ENCODE peak calls at places on chromosomes 2 and 18, in six cellular contexts. One of them, this sample, is unnamed.

GRCh38 chr2:128260239-128261138 is 58.2 kb downstream of the HS6ST1 start:
- DNase-seq in psoas muscle: peak
- DNase-seq in stimulated activated CD8-positive, alpha-beta memory T cell treated with anti-CD3 and anti-CD28 coated beads, Interleukin-12 subunit alpha, Interleukin-12 subunit beta, amount 100 ng/mL, for 4 hours: no peak
- DNase-seq in breast epithelium: peak
- DNase-seq in bronchial epithelial cell: peak
- DNase-seq in central memory CD4-positive, alpha-beta T cell: no peak
- DNase-seq in this sample: no peak

GRCh38 chr2:19488009-19488691 is 129.7 kb upstream of the OSR1 start:
- DNase-seq in stimulated activated CD8-positive, alpha-beta memory T cell treated with anti-CD3 and anti-CD28 coated beads, Interleukin-12 subunit alpha, Interleukin-12 subunit beta, amount 100 ng/mL, for 4 hours: no peak
- DNase-seq in breast epithelium: no peak
- DNase-seq in psoas muscle: no peak
- DNase-seq in bronchial epithelial cell: peak
- DNase-seq in central memory CD4-positive, alpha-beta T cell: no peak
- DNase-seq in this sample: no peak

GRCh38 chr2:37350917-37351316 is 6.5 kb downstream of the QPCT start:
- DNase-seq in psoas muscle: no peak
- DNase-seq in stimulated activated CD8-positive, alpha-beta memory T cell treated with anti-CD3 and anti-CD28 coated beads, Interleukin-12 subunit alpha, Interleukin-12 subunit beta, amount 100 ng/mL, for 4 hours: no peak
- DNase-seq in bronchial epithelial cell: no peak
- DNase-seq in central memory CD4-positive, alpha-beta T cell: no peak
- DNase-seq in breast epithelium: no peak
- DNase-seq in this sample: no peak

GRCh38 chr2:27683390-27684071 is 19.8 kb downstream of the SLC4A1AP start:
- DNase-seq in bronchial epithelial cell: peak
- DNase-seq in stimulated activated CD8-positive, alpha-beta memory T cell treated with anti-CD3 and anti-CD28 coated beads, Interleukin-12 subunit alpha, Interleukin-12 subunit beta, amount 100 ng/mL, for 4 hours: peak
- DNase-seq in breast epithelium: peak
- DNase-seq in psoas muscle: peak
- DNase-seq in central memory CD4-positive, alpha-beta T cell: peak
- DNase-seq in this sample: peak

GRCh38 chr2:84880645-84881521 is at the start of gene TRABD2A:
- DNase-seq in bronchial epithelial cell: no peak
- DNase-seq in central memory CD4-positive, alpha-beta T cell: peak
- DNase-seq in psoas muscle: peak
- DNase-seq in stimulated activated CD8-positive, alpha-beta memory T cell treated with anti-CD3 and anti-CD28 coated beads, Interleukin-12 subunit alpha, Interleukin-12 subunit beta, amount 100 ng/mL, for 4 hours: peak
- DNase-seq in breast epithelium: no peak
- DNase-seq in this sample: no peak

GRCh38 chr2:180033993-180034894 is 27.1 kb upstream of the CWC22 start:
- DNase-seq in psoas muscle: no peak
- DNase-seq in stimulated activated CD8-positive, alpha-beta memory T cell treated with anti-CD3 and anti-CD28 coated beads, Interleukin-12 subunit alpha, Interleukin-12 subunit beta, amount 100 ng/mL, for 4 hours: no peak
- DNase-seq in breast epithelium: no peak
- DNase-seq in central memory CD4-positive, alpha-beta T cell: no peak
- DNase-seq in bronchial epithelial cell: peak
- DNase-seq in this sample: no peak

GRCh38 chr18:32114293-32114692 is 22.6 kb downstream of the RNF138 start:
- DNase-seq in psoas muscle: no peak
- DNase-seq in bronchial epithelial cell: no peak
- DNase-seq in breast epithelium: no peak
- DNase-seq in stimulated activated CD8-positive, alpha-beta memory T cell treated with anti-CD3 and anti-CD28 coated beads, Interleukin-12 subunit alpha, Interleukin-12 subunit beta, amount 100 ng/mL, for 4 hours: no peak
- DNase-seq in central memory CD4-positive, alpha-beta T cell: no peak
- DNase-seq in this sample: no peak

GRCh38 chr18:74806073-74806472 is 208.4 kb downstream of the ZNF407 start:
- DNase-seq in breast epithelium: no peak
- DNase-seq in psoas muscle: no peak
- DNase-seq in bronchial epithelial cell: peak
- DNase-seq in central memory CD4-positive, alpha-beta T cell: no peak
- DNase-seq in stimulated activated CD8-positive, alpha-beta memory T cell treated with anti-CD3 and anti-CD28 coated beads, Interleukin-12 subunit alpha, Interleukin-12 subunit beta, amount 100 ng/mL, for 4 hours: no peak
- DNase-seq in this sample: no peak

GRCh38 chr18:24536834-24537233 is 76.4 kb downstream of the HRH4 start:
- DNase-seq in breast epithelium: no peak
- DNase-seq in bronchial epithelial cell: no peak
- DNase-seq in central memory CD4-positive, alpha-beta T cell: no peak
- DNase-seq in psoas muscle: no peak
- DNase-seq in stimulated activated CD8-positive, alpha-beta memory T cell treated with anti-CD3 and anti-CD28 coated beads, Interleukin-12 subunit alpha, Interleukin-12 subunit beta, amount 100 ng/mL, for 4 hours: no peak
- DNase-seq in this sample: no peak

GRCh38 chr2:200627110-200627770 is 41.4 kb downstream of the AOX1 start:
- DNase-seq in bronchial epithelial cell: no peak
- DNase-seq in stimulated activated CD8-positive, alpha-beta memory T cell treated with anti-CD3 and anti-CD28 coated beads, Interleukin-12 subunit alpha, Interleukin-12 subunit beta, amount 100 ng/mL, for 4 hours: no peak
- DNase-seq in central memory CD4-positive, alpha-beta T cell: no peak
- DNase-seq in psoas muscle: no peak
- DNase-seq in breast epithelium: no peak
- DNase-seq in this sample: no peak

GRCh38 chr18:8623549-8624106 is 14.4 kb downstream of the RAB12 start:
- DNase-seq in central memory CD4-positive, alpha-beta T cell: no peak
- DNase-seq in stimulated activated CD8-positive, alpha-beta memory T cell treated with anti-CD3 and anti-CD28 coated beads, Interleukin-12 subunit alpha, Interleukin-12 subunit beta, amount 100 ng/mL, for 4 hours: no peak
- DNase-seq in psoas muscle: peak
- DNase-seq in breast epithelium: no peak
- DNase-seq in bronchial epithelial cell: no peak
- DNase-seq in this sample: no peak

GRCh38 chr2:135916232-135916631 is 40.0 kb upstream of the MCM6 start:
- DNase-seq in central memory CD4-positive, alpha-beta T cell: peak
- DNase-seq in stimulated activated CD8-positive, alpha-beta memory T cell treated with anti-CD3 and anti-CD28 coated beads, Interleukin-12 subunit alpha, Interleukin-12 subunit beta, amount 100 ng/mL, for 4 hours: no peak
- DNase-seq in bronchial epithelial cell: peak
- DNase-seq in breast epithelium: no peak
- DNase-seq in psoas muscle: no peak
- DNase-seq in this sample: peak

GRCh38 chr2:219142329-219142728 is 18.3 kb downstream of the NHEJ1 start:
- DNase-seq in breast epithelium: peak
- DNase-seq in bronchial epithelial cell: peak
- DNase-seq in psoas muscle: peak
- DNase-seq in stimulated activated CD8-positive, alpha-beta memory T cell treated with anti-CD3 and anti-CD28 coated beads, Interleukin-12 subunit alpha, Interleukin-12 subunit beta, amount 100 ng/mL, for 4 hours: no peak
- DNase-seq in central memory CD4-positive, alpha-beta T cell: no peak
- DNase-seq in this sample: no peak

GRCh38 chr2:42492691-42493467 is 903 bp downstream of the KCNG3 start:
- DNase-seq in bronchial epithelial cell: no peak
- DNase-seq in stimulated activated CD8-positive, alpha-beta memory T cell treated with anti-CD3 and anti-CD28 coated beads, Interleukin-12 subunit alpha, Interleukin-12 subunit beta, amount 100 ng/mL, for 4 hours: peak
- DNase-seq in breast epithelium: no peak
- DNase-seq in psoas muscle: no peak
- DNase-seq in central memory CD4-positive, alpha-beta T cell: peak
- DNase-seq in this sample: no peak

GRCh38 chr2:65055427-65056214 is 595 bp upstream of the CEP68 start:
- DNase-seq in psoas muscle: no peak
- DNase-seq in central memory CD4-positive, alpha-beta T cell: no peak
- DNase-seq in breast epithelium: no peak
- DNase-seq in stimulated activated CD8-positive, alpha-beta memory T cell treated with anti-CD3 and anti-CD28 coated beads, Interleukin-12 subunit alpha, Interleukin-12 subunit beta, amount 100 ng/mL, for 4 hours: no peak
- DNase-seq in bronchial epithelial cell: peak
- DNase-seq in this sample: peak

GRCh38 chr2:10385933-10386773 is 62.0 kb downstream of the ODC1 start:
- DNase-seq in stimulated activated CD8-positive, alpha-beta memory T cell treated with anti-CD3 and anti-CD28 coated beads, Interleukin-12 subunit alpha, Interleukin-12 subunit beta, amount 100 ng/mL, for 4 hours: no peak
- DNase-seq in psoas muscle: no peak
- DNase-seq in breast epithelium: no peak
- DNase-seq in bronchial epithelial cell: peak
- DNase-seq in central memory CD4-positive, alpha-beta T cell: no peak
- DNase-seq in this sample: no peak

GRCh38 chr2:84776011-84776410 is 104.9 kb downstream of the TRABD2A start:
- DNase-seq in stimulated activated CD8-positive, alpha-beta memory T cell treated with anti-CD3 and anti-CD28 coated beads, Interleukin-12 subunit alpha, Interleukin-12 subunit beta, amount 100 ng/mL, for 4 hours: no peak
- DNase-seq in bronchial epithelial cell: peak
- DNase-seq in psoas muscle: no peak
- DNase-seq in central memory CD4-positive, alpha-beta T cell: no peak
- DNase-seq in breast epithelium: no peak
- DNase-seq in this sample: no peak

GRCh38 chr2:195319112-195319460 is 337.9 kb upstream of the SLC39A10 start:
- DNase-seq in psoas muscle: no peak
- DNase-seq in bronchial epithelial cell: peak
- DNase-seq in breast epithelium: no peak
- DNase-seq in stimulated activated CD8-positive, alpha-beta memory T cell treated with anti-CD3 and anti-CD28 coated beads, Interleukin-12 subunit alpha, Interleukin-12 subunit beta, amount 100 ng/mL, for 4 hours: no peak
- DNase-seq in central memory CD4-positive, alpha-beta T cell: no peak
- DNase-seq in this sample: no peak

GRCh38 chr2:241702155-241702404 is 241 bp downstream of the ING5 start:
- DNase-seq in bronchial epithelial cell: no peak
- DNase-seq in stimulated activated CD8-positive, alpha-beta memory T cell treated with anti-CD3 and anti-CD28 coated beads, Interleukin-12 subunit alpha, Interleukin-12 subunit beta, amount 100 ng/mL, for 4 hours: peak
- DNase-seq in breast epithelium: no peak
- DNase-seq in central memory CD4-positive, alpha-beta T cell: no peak
- DNase-seq in psoas muscle: no peak
- DNase-seq in this sample: no peak

GRCh38 chr2:46749042-46749461 is 166.6 kb downstream of the MCFD2 start:
- DNase-seq in bronchial epithelial cell: peak
- DNase-seq in psoas muscle: no peak
- DNase-seq in breast epithelium: no peak
- DNase-seq in central memory CD4-positive, alpha-beta T cell: no peak
- DNase-seq in stimulated activated CD8-positive, alpha-beta memory T cell treated with anti-CD3 and anti-CD28 coated beads, Interleukin-12 subunit alpha, Interleukin-12 subunit beta, amount 100 ng/mL, for 4 hours: no peak
- DNase-seq in this sample: no peak

GRCh38 chr2:85539361-85540130 is 578 bp downstream of the MAT2A start:
- DNase-seq in breast epithelium: peak
- DNase-seq in psoas muscle: peak
- DNase-seq in stimulated activated CD8-positive, alpha-beta memory T cell treated with anti-CD3 and anti-CD28 coated beads, Interleukin-12 subunit alpha, Interleukin-12 subunit beta, amount 100 ng/mL, for 4 hours: peak
- DNase-seq in bronchial epithelial cell: no peak
- DNase-seq in central memory CD4-positive, alpha-beta T cell: peak
- DNase-seq in this sample: no peak

GRCh38 chr2:46802665-46803550 is 112.7 kb downstream of the MCFD2 start:
- DNase-seq in breast epithelium: peak
- DNase-seq in psoas muscle: no peak
- DNase-seq in stimulated activated CD8-positive, alpha-beta memory T cell treated with anti-CD3 and anti-CD28 coated beads, Interleukin-12 subunit alpha, Interleukin-12 subunit beta, amount 100 ng/mL, for 4 hours: no peak
- DNase-seq in central memory CD4-positive, alpha-beta T cell: no peak
- DNase-seq in bronchial epithelial cell: no peak
- DNase-seq in this sample: no peak

GRCh38 chr2:25276569-25277465 is 64.9 kb downstream of the DNMT3A start:
- DNase-seq in breast epithelium: peak
- DNase-seq in central memory CD4-positive, alpha-beta T cell: peak
- DNase-seq in bronchial epithelial cell: no peak
- DNase-seq in stimulated activated CD8-positive, alpha-beta memory T cell treated with anti-CD3 and anti-CD28 coated beads, Interleukin-12 subunit alpha, Interleukin-12 subunit beta, amount 100 ng/mL, for 4 hours: peak
- DNase-seq in psoas muscle: peak
- DNase-seq in this sample: no peak

GRCh38 chr2:156321243-156321904 is 11.1 kb downstream of the NR4A2 start:
- DNase-seq in breast epithelium: no peak
- DNase-seq in stimulated activated CD8-positive, alpha-beta memory T cell treated with anti-CD3 and anti-CD28 coated beads, Interleukin-12 subunit alpha, Interleukin-12 subunit beta, amount 100 ng/mL, for 4 hours: no peak
- DNase-seq in bronchial epithelial cell: no peak
- DNase-seq in psoas muscle: peak
- DNase-seq in central memory CD4-positive, alpha-beta T cell: peak
- DNase-seq in this sample: no peak

GRCh38 chr2:10283106-10284062 is 19.3 kb upstream of the HPCAL1 start:
- DNase-seq in breast epithelium: no peak
- DNase-seq in stimulated activated CD8-positive, alpha-beta memory T cell treated with anti-CD3 and anti-CD28 coated beads, Interleukin-12 subunit alpha, Interleukin-12 subunit beta, amount 100 ng/mL, for 4 hours: no peak
- DNase-seq in psoas muscle: peak
- DNase-seq in bronchial epithelial cell: peak
- DNase-seq in central memory CD4-positive, alpha-beta T cell: no peak
- DNase-seq in this sample: no peak

GRCh38 chr2:138215958-138216357 is 251.7 kb downstream of the HNMT start:
- DNase-seq in stimulated activated CD8-positive, alpha-beta memory T cell treated with anti-CD3 and anti-CD28 coated beads, Interleukin-12 subunit alpha, Interleukin-12 subunit beta, amount 100 ng/mL, for 4 hours: no peak
- DNase-seq in bronchial epithelial cell: no peak
- DNase-seq in central memory CD4-positive, alpha-beta T cell: no peak
- DNase-seq in psoas muscle: no peak
- DNase-seq in breast epithelium: no peak
- DNase-seq in this sample: no peak

GRCh38 chr18:6729247-6730091 is at the start of gene ARHGAP28:
- DNase-seq in bronchial epithelial cell: peak
- DNase-seq in breast epithelium: peak
- DNase-seq in central memory CD4-positive, alpha-beta T cell: no peak
- DNase-seq in psoas muscle: peak
- DNase-seq in stimulated activated CD8-positive, alpha-beta memory T cell treated with anti-CD3 and anti-CD28 coated beads, Interleukin-12 subunit alpha, Interleukin-12 subunit beta, amount 100 ng/mL, for 4 hours: no peak
- DNase-seq in this sample: no peak

GRCh38 chr2:108905906-108906305 is 83.1 kb downstream of the EDAR start:
- DNase-seq in stimulated activated CD8-positive, alpha-beta memory T cell treated with anti-CD3 and anti-CD28 coated beads, Interleukin-12 subunit alpha, Interleukin-12 subunit beta, amount 100 ng/mL, for 4 hours: no peak
- DNase-seq in breast epithelium: peak
- DNase-seq in bronchial epithelial cell: no peak
- DNase-seq in central memory CD4-positive, alpha-beta T cell: no peak
- DNase-seq in psoas muscle: no peak
- DNase-seq in this sample: no peak

GRCh38 chr2:238847432-238847801 is 468 bp upstream of the TWIST2 start:
- DNase-seq in stimulated activated CD8-positive, alpha-beta memory T cell treated with anti-CD3 and anti-CD28 coated beads, Interleukin-12 subunit alpha, Interleukin-12 subunit beta, amount 100 ng/mL, for 4 hours: no peak
- DNase-seq in breast epithelium: no peak
- DNase-seq in psoas muscle: peak
- DNase-seq in bronchial epithelial cell: no peak
- DNase-seq in central memory CD4-positive, alpha-beta T cell: no peak
- DNase-seq in this sample: no peak

GRCh38 chr2:156687715-156688114 is 251.5 kb downstream of the GPD2 start:
- DNase-seq in breast epithelium: no peak
- DNase-seq in stimulated activated CD8-positive, alpha-beta memory T cell treated with anti-CD3 and anti-CD28 coated beads, Interleukin-12 subunit alpha, Interleukin-12 subunit beta, amount 100 ng/mL, for 4 hours: no peak
- DNase-seq in bronchial epithelial cell: peak
- DNase-seq in psoas muscle: peak
- DNase-seq in central memory CD4-positive, alpha-beta T cell: no peak
- DNase-seq in this sample: no peak

GRCh38 chr2:15112216-15112615 is 448.9 kb downstream of the NBAS start:
- DNase-seq in psoas muscle: no peak
- DNase-seq in bronchial epithelial cell: peak
- DNase-seq in stimulated activated CD8-positive, alpha-beta memory T cell treated with anti-CD3 and anti-CD28 coated beads, Interleukin-12 subunit alpha, Interleukin-12 subunit beta, amount 100 ng/mL, for 4 hours: no peak
- DNase-seq in breast epithelium: no peak
- DNase-seq in central memory CD4-positive, alpha-beta T cell: no peak
- DNase-seq in this sample: no peak

GRCh38 chr2:169141713-169142352 is 72.5 kb downstream of the DHRS9 start:
- DNase-seq in central memory CD4-positive, alpha-beta T cell: peak
- DNase-seq in breast epithelium: peak
- DNase-seq in psoas muscle: no peak
- DNase-seq in bronchial epithelial cell: peak
- DNase-seq in stimulated activated CD8-positive, alpha-beta memory T cell treated with anti-CD3 and anti-CD28 coated beads, Interleukin-12 subunit alpha, Interleukin-12 subunit beta, amount 100 ng/mL, for 4 hours: peak
- DNase-seq in this sample: peak

GRCh38 chr2:215188078-215188477 is 49.7 kb upstream of the ABCA12 start:
- DNase-seq in bronchial epithelial cell: peak
- DNase-seq in psoas muscle: no peak
- DNase-seq in breast epithelium: no peak
- DNase-seq in stimulated activated CD8-positive, alpha-beta memory T cell treated with anti-CD3 and anti-CD28 coated beads, Interleukin-12 subunit alpha, Interleukin-12 subunit beta, amount 100 ng/mL, for 4 hours: no peak
- DNase-seq in central memory CD4-positive, alpha-beta T cell: no peak
- DNase-seq in this sample: no peak

GRCh38 chr2:151823651-151824050 is 4.6 kb downstream of the ARL5A start:
- DNase-seq in psoas muscle: no peak
- DNase-seq in bronchial epithelial cell: no peak
- DNase-seq in central memory CD4-positive, alpha-beta T cell: no peak
- DNase-seq in stimulated activated CD8-positive, alpha-beta memory T cell treated with anti-CD3 and anti-CD28 coated beads, Interleukin-12 subunit alpha, Interleukin-12 subunit beta, amount 100 ng/mL, for 4 hours: no peak
- DNase-seq in breast epithelium: no peak
- DNase-seq in this sample: no peak

This sample was measured in KG1.